ENCODE peak calls at places on chromosomes 12 and 14, in six cellular contexts. One of them, this sample, is unnamed.

GRCh38 chr12:49750027-49750977 is 8.9 kb downstream of the TMBIM6 start:
- DNase-seq in H1: no peak
- DNase-seq in DND-41: peak
- DNase-seq in GM23248: peak
- DNase-seq in astrocyte: peak
- DNase-seq in neural progenitor cell: peak
- DNase-seq in this sample: peak

GRCh38 chr12:48977290-48978281 is 536 bp upstream of the WNT1 start:
- DNase-seq in DND-41: peak
- DNase-seq in H1: no peak
- DNase-seq in GM23248: peak
- DNase-seq in neural progenitor cell: peak
- DNase-seq in astrocyte: peak
- DNase-seq in this sample: peak

GRCh38 chr14:93114713-93115068 is 1.0 kb downstream of the ITPK1 start:
- DNase-seq in H1: no peak
- DNase-seq in GM23248: no peak
- DNase-seq in DND-41: no peak
- DNase-seq in neural progenitor cell: peak
- DNase-seq in astrocyte: no peak
- DNase-seq in this sample: no peak

GRCh38 chr12:116540617-116541152 is 18.5 kb upstream of the MAP1LC3B2 start:
- DNase-seq in DND-41: no peak
- DNase-seq in GM23248: no peak
- DNase-seq in astrocyte: no peak
- DNase-seq in H1: no peak
- DNase-seq in neural progenitor cell: no peak
- DNase-seq in this sample: no peak

GRCh38 chr14:69636051-69636639 is 24.7 kb downstream of the SUSD6 start:
- DNase-seq in GM23248: no peak
- DNase-seq in H1: no peak
- DNase-seq in neural progenitor cell: no peak
- DNase-seq in astrocyte: no peak
- DNase-seq in DND-41: no peak
- DNase-seq in this sample: no peak

GRCh38 chr12:70920251-70920851 is at the start of gene PTPRR:
- DNase-seq in astrocyte: no peak
- DNase-seq in H1: no peak
- DNase-seq in neural progenitor cell: peak
- DNase-seq in DND-41: no peak
- DNase-seq in GM23248: no peak
- DNase-seq in this sample: no peak

GRCh38 chr12:124841558-124841945 is 22.1 kb downstream of the SCARB1 start:
- DNase-seq in neural progenitor cell: no peak
- DNase-seq in DND-41: no peak
- DNase-seq in GM23248: no peak
- DNase-seq in astrocyte: no peak
- DNase-seq in H1: no peak
- DNase-seq in this sample: no peak

GRCh38 chr12:46964496-46965098 is 114.8 kb upstream of the PCED1B start:
- DNase-seq in GM23248: peak
- DNase-seq in neural progenitor cell: peak
- DNase-seq in H1: no peak
- DNase-seq in astrocyte: peak
- DNase-seq in DND-41: no peak
- DNase-seq in this sample: peak

GRCh38 chr12:60535363-60535762 is 939.5 kb downstream of the SLC16A7 start:
- DNase-seq in neural progenitor cell: no peak
- DNase-seq in GM23248: peak
- DNase-seq in DND-41: no peak
- DNase-seq in H1: no peak
- DNase-seq in astrocyte: no peak
- DNase-seq in this sample: no peak

DNA sequence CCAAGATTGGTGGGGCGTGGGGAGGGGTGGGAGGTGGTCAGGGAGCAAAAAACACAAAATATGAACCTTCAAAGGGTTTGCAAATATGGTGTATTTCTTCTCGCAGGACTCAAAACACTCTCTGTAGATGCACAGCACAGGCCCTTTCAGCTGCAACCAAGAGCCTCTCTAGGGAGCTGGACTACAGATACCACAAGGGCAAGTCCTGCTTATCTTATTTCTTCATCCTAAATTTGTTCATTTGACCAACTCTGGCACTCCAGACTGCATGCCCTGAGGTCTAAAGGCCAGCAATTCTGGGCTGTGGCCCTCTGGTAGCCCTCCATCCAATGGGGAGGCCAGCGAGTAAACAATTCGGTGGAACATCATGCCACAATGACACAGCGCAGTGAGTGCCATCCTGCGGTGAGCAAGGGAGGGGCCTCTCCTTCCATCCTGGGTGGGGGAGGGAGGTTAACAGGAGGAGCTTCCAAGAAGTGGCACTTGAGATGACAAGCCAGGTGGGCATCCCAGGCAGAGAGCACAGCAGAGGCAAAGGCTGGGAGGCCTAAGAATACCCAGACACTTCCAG is 616 bp upstream of the SELPLG start:
- DNase-seq in astrocyte: no peak
- DNase-seq in GM23248: no peak
- DNase-seq in DND-41: peak
- DNase-seq in neural progenitor cell: no peak
- DNase-seq in H1: no peak
- DNase-seq in this sample: no peak
- H2AFZ ChIP-seq in astrocyte: no peak
- H2AFZ ChIP-seq in GM23248: no peak
- H2AFZ ChIP-seq in DND-41: peak
- H2AFZ ChIP-seq in neural progenitor cell: peak
- H2AFZ ChIP-seq in H1: peak
- H2AFZ ChIP-seq in this sample: no peak

DNA sequence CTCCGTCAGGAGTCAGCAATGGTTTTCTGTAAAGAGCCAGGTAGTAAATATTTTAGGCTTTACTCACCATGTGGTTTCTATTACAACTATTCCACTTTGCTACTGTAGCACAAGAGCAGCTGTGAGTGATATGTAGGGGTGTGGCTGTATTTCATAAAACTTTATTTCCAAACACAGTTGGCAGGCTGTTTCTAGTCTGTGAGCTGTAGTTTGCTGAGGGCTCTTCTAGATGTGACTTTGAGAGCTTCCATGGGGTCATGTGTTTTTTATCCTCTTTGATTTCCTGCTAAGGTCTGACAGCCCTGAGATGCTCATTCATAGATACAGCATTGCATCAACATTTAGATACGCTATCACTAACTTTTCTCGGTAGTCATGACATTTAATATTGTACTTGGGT is 231.0 kb upstream of the DCN start:
- DNase-seq in H1: no peak
- DNase-seq in GM23248: peak
- DNase-seq in neural progenitor cell: no peak
- DNase-seq in DND-41: no peak
- DNase-seq in astrocyte: peak
- DNase-seq in this sample: peak
- H3K27ac ChIP-seq in H1: no peak
- H3K27ac ChIP-seq in GM23248: no peak
- H3K27ac ChIP-seq in neural progenitor cell: no peak
- H3K27ac ChIP-seq in DND-41: no peak
- H3K27ac ChIP-seq in astrocyte: no peak
- H3K27ac ChIP-seq in this sample: no peak

GRCh38 chr12:53201639-53202038 is 5.4 kb downstream of the ITGB7 start:
- DNase-seq in DND-41: no peak
- DNase-seq in neural progenitor cell: no peak
- DNase-seq in H1: no peak
- DNase-seq in astrocyte: no peak
- DNase-seq in GM23248: no peak
- DNase-seq in this sample: no peak

GRCh38 chr12:53201170-53201541 is 5.9 kb downstream of the ITGB7 start:
- DNase-seq in neural progenitor cell: no peak
- DNase-seq in DND-41: no peak
- DNase-seq in GM23248: no peak
- DNase-seq in H1: no peak
- DNase-seq in astrocyte: peak
- DNase-seq in this sample: peak

GRCh38 chr12:53205747-53206146 is 1.3 kb downstream of the ITGB7 start:
- DNase-seq in DND-41: no peak
- DNase-seq in astrocyte: peak
- DNase-seq in neural progenitor cell: no peak
- DNase-seq in H1: no peak
- DNase-seq in GM23248: peak
- DNase-seq in this sample: peak

GRCh38 chr12:53207042-53207441 is at the start of gene ITGB7:
- DNase-seq in astrocyte: no peak
- DNase-seq in neural progenitor cell: no peak
- DNase-seq in GM23248: no peak
- DNase-seq in DND-41: peak
- DNase-seq in H1: no peak
- DNase-seq in this sample: no peak

GRCh38 chr12:53204351-53204750 is 2.7 kb downstream of the ITGB7 start:
- DNase-seq in astrocyte: no peak
- DNase-seq in DND-41: no peak
- DNase-seq in neural progenitor cell: no peak
- DNase-seq in GM23248: no peak
- DNase-seq in H1: no peak
- DNase-seq in this sample: no peak
- H3K4me2 ChIP-seq in astrocyte: no peak
- H3K4me2 ChIP-seq in DND-41: no peak
- H3K4me2 ChIP-seq in neural progenitor cell: no peak
- H3K4me2 ChIP-seq in GM23248: no peak
- H3K4me2 ChIP-seq in H1: no peak
- H3K4me2 ChIP-seq in this sample: no peak

GRCh38 chr12:75554556-75554880 is 43.1 kb upstream of the KRR1 start:
- DNase-seq in neural progenitor cell: no peak
- DNase-seq in DND-41: no peak
- DNase-seq in GM23248: no peak
- DNase-seq in H1: no peak
- DNase-seq in astrocyte: no peak
- DNase-seq in this sample: peak

GRCh38 chr12:75551477-75551876 is 40.1 kb upstream of the KRR1 start:
- DNase-seq in GM23248: no peak
- DNase-seq in neural progenitor cell: no peak
- DNase-seq in astrocyte: no peak
- DNase-seq in DND-41: no peak
- DNase-seq in H1: no peak
- DNase-seq in this sample: no peak

GRCh38 chr12:75550906-75551305 is 39.5 kb upstream of the KRR1 start:
- DNase-seq in GM23248: no peak
- DNase-seq in H1: no peak
- DNase-seq in neural progenitor cell: no peak
- DNase-seq in astrocyte: peak
- DNase-seq in DND-41: no peak
- DNase-seq in this sample: peak

GRCh38 chr12:75553865-75554555 is 42.6 kb upstream of the KRR1 start:
- DNase-seq in H1: no peak
- DNase-seq in GM23248: peak
- DNase-seq in astrocyte: peak
- DNase-seq in DND-41: peak
- DNase-seq in neural progenitor cell: no peak
- DNase-seq in this sample: no peak

DNA sequence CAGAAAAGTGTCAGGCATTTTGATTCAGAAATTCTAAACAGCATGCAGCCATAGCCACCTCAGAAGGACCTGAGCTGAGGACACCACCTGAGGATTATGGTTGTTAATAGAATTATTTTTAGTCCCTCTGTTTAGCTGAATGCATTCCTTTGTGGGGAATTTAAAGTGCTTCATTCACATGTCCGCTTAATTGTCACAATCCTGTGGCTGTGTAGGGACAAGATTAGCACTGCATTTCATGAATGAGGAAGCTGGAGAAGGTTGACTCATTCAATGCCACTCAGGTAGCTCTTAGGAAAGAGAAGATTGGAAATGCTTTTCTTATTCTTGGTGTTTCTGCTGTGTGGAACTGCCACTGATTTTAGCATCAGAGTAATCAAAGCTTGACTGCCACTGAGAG is 42.0 kb upstream of the KRR1 start:
- DNase-seq in H1: no peak
- DNase-seq in GM23248: peak
- DNase-seq in DND-41: no peak
- DNase-seq in neural progenitor cell: peak
- DNase-seq in astrocyte: peak
- DNase-seq in this sample: peak
- H2AFZ ChIP-seq in H1: peak
- H2AFZ ChIP-seq in GM23248: peak
- H2AFZ ChIP-seq in DND-41: no peak
- H2AFZ ChIP-seq in neural progenitor cell: peak
- H2AFZ ChIP-seq in astrocyte: no peak
- H2AFZ ChIP-seq in this sample: no peak

DNA sequence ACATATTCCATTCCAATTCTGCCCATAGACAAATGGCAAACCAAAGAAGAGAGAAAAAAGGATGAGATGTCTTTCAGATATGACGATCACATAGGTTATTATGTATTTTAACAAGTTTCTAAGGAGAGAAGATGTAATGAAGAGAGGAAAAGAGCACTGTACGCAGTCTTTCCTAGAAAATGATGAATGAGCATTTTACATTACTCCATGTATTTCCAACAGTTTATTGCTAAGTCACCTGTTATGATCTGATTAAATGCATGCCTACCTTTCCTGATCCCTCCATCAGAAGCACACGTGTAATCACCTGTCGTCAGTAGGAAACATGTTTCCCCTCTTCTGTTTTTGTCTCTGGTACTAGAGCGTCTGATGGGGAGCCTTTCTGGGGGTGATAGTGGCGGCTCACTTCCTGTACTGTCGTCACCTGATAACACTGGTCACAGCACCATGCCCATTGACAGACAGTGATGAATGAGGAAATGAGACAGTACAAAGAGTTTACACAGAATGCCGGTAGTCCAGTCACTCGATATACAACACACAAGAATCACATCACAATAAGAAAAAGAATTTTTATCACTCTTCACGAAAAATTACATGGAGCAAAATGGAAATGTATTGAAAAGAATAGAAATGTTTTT is 161.6 kb downstream of the KCNC2 start:
- DNase-seq in neural progenitor cell: no peak
- DNase-seq in astrocyte: no peak
- DNase-seq in H1: no peak
- DNase-seq in GM23248: no peak
- DNase-seq in DND-41: no peak
- DNase-seq in this sample: no peak
- H3K27ac ChIP-seq in neural progenitor cell: no peak
- H3K27ac ChIP-seq in astrocyte: no peak
- H3K27ac ChIP-seq in H1: no peak
- H3K27ac ChIP-seq in GM23248: no peak
- H3K27ac ChIP-seq in DND-41: no peak
- H3K27ac ChIP-seq in this sample: no peak

GRCh38 chr12:115452751-115453281 is 768.8 kb upstream of the TBX3 start:
- DNase-seq in DND-41: no peak
- DNase-seq in GM23248: no peak
- DNase-seq in astrocyte: no peak
- DNase-seq in neural progenitor cell: peak
- DNase-seq in H1: no peak
- DNase-seq in this sample: no peak
- H3K4me2 ChIP-seq in DND-41: no peak
- H3K4me2 ChIP-seq in GM23248: no peak
- H3K4me2 ChIP-seq in astrocyte: peak
- H3K4me2 ChIP-seq in neural progenitor cell: peak
- H3K4me2 ChIP-seq in H1: peak
- H3K4me2 ChIP-seq in this sample: no peak

This sample was measured in fibroblast of lung.